ENCODE peak calls at places on chromosomes 4 and X, in six cellular contexts. E is MM.1S, K is PC-3, L is HCT116, M is GM23338, J is GM23248. F is an unnamed sample. For H3K9me2, the result is how much of the 10 kb centered on the place peaks cover.

GRCh38 chr4:5098176-5098575 is 46.9 kb downstream of the STK32B start:
- DNase-seq in E (no peak), K (no peak), L (no peak), M (no peak), J (no peak), F (no peak)

GRCh38 chr4:43316813-43317212 is 424.3 kb downstream of the GRXCR1 start:
- DNase-seq in E (no peak), K (peak), L (no peak), M (no peak), J (peak), F (no peak)

GRCh38 chr4:152415980-152416379 is 119.9 kb downstream of the FBXW7 start:
- DNase-seq in E (no peak), K (peak), L (no peak), M (no peak), J (peak), F (no peak)

GRCh38 chr4:125704726-125705125 is 390.0 kb downstream of the FAT4 start:
- DNase-seq in E (no peak), K (peak), L (no peak), M (peak), J (peak), F (no peak)

GRCh38 chrX:134023851-134024281 is 38.5 kb upstream of the GPC3 start:
- DNase-seq in E (no peak), K (no peak), L (no peak), M (no peak), J (no peak), F (peak)

GRCh38 chrX:17923546-17923945 is 62.4 kb upstream of the RAI2 start:
- DNase-seq in E (peak), K (peak), L (no peak), M (peak), J (peak), F (no peak)

GRCh38 chrX:53283567-53283966 is 2.2 kb upstream of the IQSEC2 start:
- DNase-seq in E (no peak), K (no peak), L (no peak), M (no peak), J (no peak), F (no peak)

GRCh38 chrX:105658136-105658535 is 164.2 kb upstream of the NRK start:
- DNase-seq in E (no peak), K (peak), L (no peak), M (no peak), J (no peak), F (no peak)

GRCh38 chr4:20158195-20158594 is 93.5 kb upstream of the SLIT2 start:
- DNase-seq in E (no peak), K (no peak), L (no peak), M (no peak), J (no peak), F (no peak)

GRCh38 chr4:20159516-20159915 is 92.2 kb upstream of the SLIT2 start:
- DNase-seq in E (no peak), K (no peak), L (no peak), M (no peak), J (no peak), F (no peak)
- H3K9me2 ChIP-seq in E (under half), K (under half), L (under half), M (under half), J (under half), F (under half)

GRCh38 chr4:112296949-112297483 is at the start of gene ALPK1:
- DNase-seq in E (peak), K (peak), L (peak), M (no peak), J (peak), F (peak)

GRCh38 chr4:112302320-112303274 is 5.4 kb downstream of the ALPK1 start:
- DNase-seq in E (no peak), K (no peak), L (no peak), M (no peak), J (no peak), F (no peak)

DNA sequence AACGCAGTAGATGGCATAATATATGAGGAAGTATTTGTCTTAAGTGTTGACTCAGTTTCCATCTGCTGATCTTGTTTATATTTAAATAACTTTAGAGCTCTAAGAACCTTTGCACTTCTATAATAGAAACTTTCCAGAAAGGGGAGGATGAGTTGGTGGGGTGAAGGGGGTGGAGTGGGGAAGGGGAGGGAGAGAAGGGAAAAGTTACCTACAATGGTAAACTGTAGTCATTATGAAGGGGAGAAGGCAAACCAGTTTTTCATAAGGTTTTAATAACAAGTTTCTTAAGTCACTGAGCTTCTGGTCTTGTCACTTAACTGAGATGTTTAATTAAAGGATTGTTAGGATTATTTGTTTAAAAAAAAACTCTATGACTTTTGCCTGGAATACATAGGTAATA is 326 bp downstream of the ALPK1 start:
- DNase-seq in E (no peak), K (no peak), L (no peak), M (no peak), J (peak), F (no peak)
- H3K4me3 ChIP-seq in E (peak), K (peak), L (peak), M (no peak), J (peak), F (peak)

GRCh38 chrX:69503835-69504625 is at the start of gene NALF2:
- DNase-seq in E (peak), K (peak), L (peak), M (peak), J (peak), F (peak)

GRCh38 chrX:69503228-69503834 is 795 bp upstream of the NALF2 start:
- DNase-seq in E (no peak), K (no peak), L (peak), M (peak), J (no peak), F (no peak)

GRCh38 chrX:69506617-69507499 is 2.7 kb downstream of the NALF2 start:
- DNase-seq in E (no peak), K (no peak), L (no peak), M (no peak), J (peak), F (no peak)

GRCh38 chrX:69505772-69506616 is 1.9 kb downstream of the NALF2 start:
- DNase-seq in E (no peak), K (no peak), L (no peak), M (peak), J (no peak), F (peak)

DNA sequence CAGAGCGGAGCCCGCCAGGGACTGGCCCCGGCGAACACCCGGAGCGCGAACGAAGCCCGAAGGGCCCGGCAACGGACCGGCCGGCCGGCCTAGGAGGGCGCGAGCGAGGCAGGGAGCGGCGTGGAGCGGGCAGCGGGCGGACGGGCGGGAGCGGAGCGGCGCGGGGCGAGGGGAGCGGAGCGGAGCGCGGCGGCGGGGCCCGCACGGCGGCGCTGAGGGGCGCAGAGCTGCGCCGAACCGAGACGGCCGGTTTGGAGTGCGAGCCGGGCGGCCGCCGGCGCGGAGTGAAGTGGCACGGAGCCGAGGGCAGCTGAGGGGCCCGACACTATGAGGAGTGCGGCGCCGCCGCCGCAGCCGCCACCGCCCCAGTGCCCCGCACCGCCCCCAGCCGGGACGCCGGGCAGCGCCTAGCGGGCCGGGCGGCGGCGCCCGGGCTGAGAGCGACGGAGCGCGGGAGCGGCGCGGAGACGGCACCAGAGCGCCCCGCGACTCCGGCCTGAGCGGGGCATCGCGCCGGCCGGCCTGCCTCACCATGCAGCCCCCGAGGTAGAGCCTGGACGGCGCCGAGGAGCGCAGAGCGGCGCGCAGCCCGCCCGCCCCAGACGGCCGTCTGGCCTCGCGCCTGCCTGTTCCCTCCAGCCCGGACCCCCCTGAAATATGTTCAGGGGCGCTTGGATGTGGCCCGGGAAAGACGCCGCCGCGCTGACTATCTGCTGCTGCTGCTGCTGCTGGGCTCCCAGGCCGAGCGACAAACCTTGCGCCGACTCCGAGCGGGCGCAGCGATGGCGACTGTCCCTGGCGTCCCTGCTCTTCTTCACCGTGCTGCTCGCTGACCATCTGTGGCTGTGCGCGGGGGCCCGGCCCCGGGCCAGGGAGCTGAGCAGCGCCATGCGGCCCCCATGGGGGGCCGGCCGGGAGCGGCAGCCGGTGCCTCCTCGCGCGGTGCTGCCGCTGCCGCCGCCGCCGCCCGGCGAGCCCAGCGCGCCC is 793 bp downstream of the NALF2 start:
- DNase-seq in E (no peak), K (no peak), L (no peak), M (peak), J (peak), F (peak)
- TF ChIP-seq EZH2 in E (no peak), K (no peak), L (no peak), M (no peak), J (peak), F (no peak)

DNA sequence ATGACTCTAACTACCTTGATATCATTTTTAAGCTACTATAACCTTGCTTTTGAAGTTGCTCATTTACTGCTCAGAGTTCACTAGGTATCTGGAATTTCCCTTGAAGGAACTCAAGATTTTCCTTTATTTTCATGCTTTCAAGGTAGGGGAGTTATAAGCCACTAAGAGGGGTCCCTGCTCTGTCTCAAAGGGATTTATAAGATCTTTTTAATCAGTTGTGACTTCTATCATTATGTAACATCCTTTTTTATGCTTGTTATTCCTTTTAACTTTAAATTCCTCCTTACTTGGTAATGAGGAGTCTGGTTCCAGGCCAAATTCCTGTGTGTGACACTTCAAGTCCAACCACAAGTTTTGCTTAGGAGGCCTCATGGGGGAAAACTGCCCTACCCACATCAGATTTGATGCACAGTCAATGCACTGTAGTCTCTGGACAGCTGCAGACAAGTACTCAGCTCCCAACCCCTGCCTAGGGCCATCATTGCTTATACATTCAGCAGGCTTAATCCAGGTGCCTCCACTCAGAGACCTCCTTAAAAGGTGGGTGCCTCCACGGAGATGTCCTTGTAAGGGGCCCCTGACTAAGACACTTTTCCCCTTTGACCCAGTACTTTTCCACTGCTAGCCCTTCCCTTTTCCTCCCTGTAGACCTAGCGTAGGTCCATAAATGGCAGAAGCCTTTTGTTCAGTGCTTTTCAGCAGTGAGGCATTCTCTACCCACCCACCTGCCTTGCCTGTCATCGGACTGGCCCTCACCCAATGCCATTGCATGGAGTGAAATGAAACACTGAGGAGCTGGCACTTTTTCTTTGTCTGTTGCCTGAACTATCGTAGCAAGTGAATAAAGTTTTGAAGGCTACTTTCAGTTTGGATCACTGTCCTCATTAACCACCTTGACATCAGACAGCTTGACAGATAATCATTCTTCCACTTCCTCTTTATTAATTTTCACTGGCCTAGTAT is 23.9 kb upstream of the PLK4 start:
- DNase-seq in E (no peak), K (peak), L (no peak), M (peak), J (peak), F (peak)
- H3K9me2 ChIP-seq in E (under half), K (under half), L (under half), M (under half), J (under half), F (under half)

GRCh38 chrX:38878674-38879375 is 77.6 kb downstream of the MID1IP1 start:
- DNase-seq in E (no peak), K (no peak), L (no peak), M (no peak), J (no peak), F (no peak)
- H3K4me3 ChIP-seq in E (no peak), K (no peak), L (no peak), M (no peak), J (no peak), F (no peak)

GRCh38 chr4:140569307-140569638 is 512 bp upstream of the UCP1 start:
- DNase-seq in E (no peak), K (no peak), L (no peak), M (no peak), J (no peak), F (no peak)

GRCh38 chr4:140571620-140572019 is 2.9 kb upstream of the UCP1 start:
- DNase-seq in E (no peak), K (no peak), L (no peak), M (no peak), J (no peak), F (no peak)

GRCh38 chr4:140568507-140569306 is at the start of gene UCP1:
- DNase-seq in E (no peak), K (no peak), L (no peak), M (peak), J (peak), F (peak)

GRCh38 chr4:140567722-140568121 is 1.0 kb downstream of the UCP1 start:
- DNase-seq in E (no peak), K (no peak), L (no peak), M (peak), J (peak), F (peak)
- TF ChIP-seq EZH2 in E (no peak), K (no peak), L (no peak), M (peak), J (peak), F (no peak)

GRCh38 chr4:80412322-80412721 is 76.8 kb downstream of the CFAP299 start:
- DNase-seq in E (no peak), K (no peak), L (no peak), M (no peak), J (peak), F (no peak)
- H3K9me2 ChIP-seq in E (under half), K (under half), L (under half), M (under half), J (under half), F (under half)